ENCODE peak calls at places on chromosomes 11 and 22, in seven cellular contexts. E is hepatocyte, H is fibroblast of pulmonary artery, O is cardiac muscle cell, U is A549, B is NB4, J is choroid plexus epithelial cell. Y is an unnamed sample.

GRCh38 chr11:34639545-34639944 is 18.7 kb downstream of the EHF start:
- DNase-seq in J (no peak), H (no peak), U (peak; percentile 51), O (no peak), E (peak; percentile 29), B (no peak), Y (no peak)

GRCh38 chr22:35191412-35191811 is 65.9 kb upstream of the HMGXB4 start:
- DNase-seq in O (peak; percentile 32), E (no peak), J (no peak), U (peak; percentile 26), B (no peak), H (peak; percentile 15), Y (no peak)

GRCh38 chr22:30250713-30251267 is 4.2 kb upstream of the LIF start:
- DNase-seq in J (peak; percentile 57), O (no peak), B (no peak), U (peak; percentile 75), H (peak; percentile 57), E (peak; percentile 48), Y (no peak)

GRCh38 chr22:44341431-44342346 is 28.9 kb upstream of the SHISAL1 start:
- DNase-seq in J (peak; percentile 43), E (peak; percentile 61), O (peak; percentile 77), B (no peak), H (peak; percentile 60), U (no peak), Y (peak; percentile 85)

GRCh38 chr22:39303358-39303757 is 16.1 kb downstream of the RPL3 start:
- DNase-seq in B (no peak), E (no peak), O (no peak), U (no peak), J (no peak), H (no peak), Y (no peak)

GRCh38 chr11:12291767-12292166 is 85.6 kb upstream of the PARVA start:
- DNase-seq in E (no peak), J (no peak), U (no peak), B (peak; percentile 18), O (no peak), H (no peak), Y (no peak)

GRCh38 chr22:41447435-41448188 is 1.0 kb upstream of the TOB2 start:
- DNase-seq in J (peak; percentile 71), H (peak; percentile 61), U (peak; percentile 60), O (peak; percentile 71), B (peak; percentile 84), E (peak; percentile 84), Y (peak; percentile 90)

GRCh38 chr22:36104988-36105387 is 55.6 kb downstream of the APOL3 start:
- DNase-seq in E (no peak), O (no peak), U (no peak), B (no peak), H (no peak), J (no peak), Y (no peak)

GRCh38 chr11:132033051-132033450 is 662.6 kb downstream of the NTM start:
- DNase-seq in O (peak; percentile 32), E (no peak), J (peak; percentile 42), U (no peak), H (peak; percentile 26), B (no peak), Y (no peak)

GRCh38 chr11:3820971-3821370 is 12.6 kb downstream of the PGAP2 start:
- DNase-seq in H (no peak), B (no peak), U (no peak), E (no peak), J (no peak), O (no peak), Y (no peak)

GRCh38 chr11:24249921-24250320 is 246.9 kb upstream of the LUZP2 start:
- DNase-seq in U (no peak), B (no peak), O (no peak), H (no peak), J (no peak), E (no peak), Y (no peak)

GRCh38 chr11:120185678-120186407 is 25.0 kb upstream of the OAF start:
- DNase-seq in U (no peak), H (no peak), O (no peak), B (no peak), E (peak; percentile 52), J (no peak), Y (no peak)

GRCh38 chr22:22201185-22201924 is 43.2 kb upstream of the VPREB1 start:
- DNase-seq in O (no peak), J (peak; percentile 71), E (no peak), U (peak; percentile 48), H (peak; percentile 44), B (peak; percentile 16), Y (peak; percentile 49)

GRCh38 chr22:20857247-20857643 is 1.4 kb downstream of the PI4KA start:
- DNase-seq in J (no peak), B (no peak), O (no peak), E (no peak), U (no peak), H (no peak), Y (no peak)

GRCh38 chr22:20858615-20859416 is at the start of the genes PI4KA and SNAP29:
- DNase-seq in E (peak; percentile 100), J (peak; percentile 99), H (peak; percentile 98), B (peak; percentile 98), U (peak; percentile 97), O (peak; percentile 99), Y (peak; percentile 99)

GRCh38 chr22:20862540-20862939 is 3.7 kb downstream of the SNAP29 start:
- DNase-seq in O (no peak), J (no peak), H (no peak), E (no peak), B (no peak), U (no peak), Y (no peak)

GRCh38 chr22:20859615-20860014 is 808 bp downstream of the SNAP29 start:
- DNase-seq in B (no peak), H (no peak), E (no peak), J (no peak), U (no peak), O (no peak), Y (no peak)

DNA sequence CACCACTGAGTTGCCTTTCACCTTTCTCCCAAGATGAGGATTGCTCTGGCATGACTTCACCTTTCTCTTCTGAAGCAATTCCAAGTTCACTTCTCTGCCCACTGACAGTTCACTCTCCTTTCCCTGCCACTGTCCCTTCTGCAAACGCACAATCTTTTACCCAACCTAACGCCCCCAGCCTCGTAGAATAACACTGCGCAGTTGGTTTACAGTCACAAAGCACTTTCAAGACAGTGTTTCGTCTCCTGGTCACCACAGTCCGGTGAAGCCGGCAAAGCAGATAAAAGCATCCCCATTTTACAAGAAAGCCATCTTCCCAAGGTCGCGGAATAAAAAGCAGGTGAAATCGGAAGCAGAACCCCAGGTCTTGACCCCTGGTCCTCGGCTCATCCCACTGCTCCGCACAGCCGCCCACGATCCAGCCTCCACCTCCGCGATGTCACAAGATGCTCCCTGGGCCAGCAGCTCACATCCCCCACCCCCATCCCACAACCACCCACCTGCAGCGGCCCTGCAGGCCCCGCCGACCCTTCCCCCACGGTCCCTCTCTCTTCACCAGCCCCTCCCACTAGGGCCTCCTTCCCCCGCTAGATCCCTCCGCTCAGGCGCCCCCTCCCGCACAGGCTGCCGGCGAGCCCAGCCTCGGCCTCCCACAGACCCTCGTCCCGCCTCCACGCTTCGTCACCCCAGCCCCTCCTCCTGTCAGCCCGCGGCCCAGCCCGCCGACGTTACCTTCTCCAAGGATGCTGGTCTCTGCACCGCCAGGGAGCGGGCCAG is 585 bp downstream of the PI4KA start:
- DNase-seq in U (peak; percentile 84), H (peak; percentile 88), O (peak; percentile 92), J (peak; percentile 93), E (peak; percentile 94), B (peak; percentile 90), Y (peak; percentile 95)
- TF ChIP-seq CTCF in U (no peak), H (no peak), O (no peak), J (no peak), E (no peak), B (no peak), Y (no peak)

GRCh38 chr11:1748467-1749019 is 1.9 kb downstream of the IFITM10 start:
- DNase-seq in O (no peak), E (no peak), B (no peak), J (no peak), U (no peak), H (no peak), Y (no peak)

GRCh38 chr11:1746516-1746931 is 3.9 kb downstream of the IFITM10 start:
- DNase-seq in H (no peak), B (no peak), J (no peak), E (no peak), U (no peak), O (no peak), Y (no peak)

GRCh38 chr11:1747753-1748466 is 2.5 kb downstream of the IFITM10 start:
- DNase-seq in O (no peak), E (no peak), B (no peak), J (no peak), H (no peak), U (no peak), Y (no peak)

GRCh38 chr11:1745701-1746320 is 4.6 kb downstream of the IFITM10 start:
- DNase-seq in E (no peak), U (no peak), J (no peak), H (no peak), B (no peak), O (no peak), Y (no peak)

DNA sequence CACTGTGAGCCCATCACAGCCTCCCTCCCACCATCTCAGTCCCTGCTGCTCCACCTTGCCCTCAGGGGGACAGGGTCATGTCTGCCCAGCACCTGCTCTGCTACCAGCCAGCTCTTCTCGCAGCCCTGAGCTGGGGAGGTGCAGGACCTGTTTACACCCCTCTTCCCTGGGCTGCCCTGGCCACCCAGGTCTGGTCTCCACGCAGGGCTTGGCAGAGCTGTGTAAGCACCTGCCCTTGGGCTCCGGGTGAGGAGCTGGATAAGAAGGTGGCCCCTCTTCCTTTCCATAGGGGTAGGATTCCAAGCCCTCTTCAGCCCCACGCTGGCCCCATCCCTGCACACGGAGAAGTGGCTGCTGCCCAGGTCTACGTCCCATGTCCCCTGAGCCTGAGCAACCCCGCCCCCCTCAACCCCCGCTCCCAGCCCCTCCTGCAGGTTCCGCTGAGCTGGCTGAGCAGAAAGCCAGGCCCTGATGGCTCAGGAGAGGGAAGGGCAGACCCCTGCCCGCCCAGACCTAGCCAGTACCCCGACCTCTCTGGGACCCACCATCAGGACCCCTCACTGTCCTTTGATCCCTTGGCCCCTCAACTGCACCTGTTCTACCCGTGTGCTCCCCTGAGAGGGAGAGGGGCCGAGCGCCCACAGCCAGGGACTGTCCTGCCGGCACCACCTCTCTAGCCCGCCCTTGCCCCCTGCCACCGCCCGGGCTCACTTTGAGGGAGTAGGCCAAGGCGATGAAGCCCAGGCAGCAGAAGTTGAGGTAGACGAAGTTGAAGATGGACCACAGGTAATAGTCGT is 3.2 kb downstream of the IFITM10 start:
- DNase-seq in O (no peak), E (no peak), U (no peak), H (no peak), J (no peak), B (no peak), Y (no peak)
- H3K4me3 ChIP-seq in O (no peak overlapping the region), E (no peak overlapping the region), U (no peak overlapping the region), H (no peak overlapping the region), J (no peak overlapping the region), B (no peak overlapping the region), Y (no peak overlapping the region)

GRCh38 chr11:133824593-133824992 is 20.7 kb downstream of the SPATA19 start:
- DNase-seq in B (no peak), U (no peak), J (no peak), O (no peak), H (no peak), E (no peak), Y (no peak)
- TF ChIP-seq CTCF in B (no peak), U (no peak), J (no peak), O (no peak), H (no peak), E (no peak), Y (no peak)

DNA sequence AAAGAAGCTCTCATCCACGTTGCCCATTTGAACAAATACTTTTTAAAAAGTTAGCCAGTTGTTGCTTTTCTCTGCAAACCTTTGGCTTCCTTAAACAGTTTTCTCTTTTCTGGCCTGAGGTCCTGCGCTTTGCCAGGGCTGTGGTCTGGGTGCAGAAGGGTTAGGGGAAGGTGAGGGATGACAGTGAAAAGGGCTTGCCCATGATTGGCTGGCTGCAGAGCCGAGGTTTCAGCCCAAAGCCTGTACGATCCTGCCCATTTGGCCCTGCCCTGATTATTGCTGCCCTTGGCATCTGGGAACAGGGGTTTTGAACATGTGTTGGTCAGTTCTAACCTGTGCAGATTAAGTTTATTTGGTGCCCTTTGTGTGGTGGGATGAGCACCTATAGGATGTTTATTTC is 1.5 kb downstream of the INCENP start:
- DNase-seq in O (no peak), H (no peak), U (no peak), J (no peak), E (no peak), B (no peak), Y (no peak)
- H3K4me3 ChIP-seq in O (peak overlapping the region; percentile 95), H (peak overlapping the region; percentile 98), U (peak overlapping the region; percentile 81), J (peak overlapping the region; percentile 4), E (peak overlapping the region; percentile 38), B (peak overlapping the region; percentile 93), Y (peak overlapping the region; percentile 84)

Y was measured in neural progenitor cell.